ENCODE peak calls at places on chromosomes 7 and 10, in four cellular contexts. R is G401, L is NCI-H1694, Y is skeletal muscle cell. A is an unnamed sample.

GRCh38 chr10:73965890-73966768 is 31.8 kb upstream of the VCL start:
- DNase-seq in R (peak; percentile 89), L (peak; percentile 78), Y (peak; percentile 97), A (no peak)

GRCh38 chr10:80519936-80520650 is 17.6 kb upstream of the SH2D4B start:
- DNase-seq in R (no peak), L (no peak), Y (no peak), A (no peak)

GRCh38 chr10:123891147-123892011 is at the start of gene CPXM2:
- DNase-seq in R (no peak), L (no peak), Y (no peak), A (no peak)

GRCh38 chr7:49398730-49399129 is 374.7 kb upstream of the VWC2 start:
- DNase-seq in R (no peak), L (no peak), Y (no peak), A (no peak)

GRCh38 chr7:92075455-92076158 is 58.7 kb downstream of the CYP51A1 start:
- DNase-seq in R (no peak), L (no peak), Y (no peak), A (no peak)

GRCh38 chr7:99142727-99143521 is 984 bp downstream of the SMURF1 start:
- DNase-seq in R (peak; percentile 85), L (peak; percentile 32), Y (peak; percentile 72), A (peak; percentile 84)

GRCh38 chr7:100126931-100127865 is at the start of gene MBLAC1:
- DNase-seq in R (peak; percentile 96), L (peak; percentile 88), Y (peak; percentile 81), A (peak; percentile 93)

GRCh38 chr10:70461397-70462348 is 16.9 kb upstream of the PALD1 start:
- DNase-seq in R (peak; percentile 78), L (peak; percentile 38), Y (no peak), A (no peak)

GRCh38 chr7:142785841-142786250 is 15.1 kb downstream of the PRSS2 start:
- DNase-seq in R (no peak), L (no peak), Y (no peak), A (no peak)

GRCh38 chr7:94423865-94424264 is 29.2 kb downstream of the COL1A2 start:
- DNase-seq in R (no peak), L (no peak), Y (no peak), A (no peak)

GRCh38 chr7:151133986-151134742 is 33.3 kb downstream of the GBX1 start:
- DNase-seq in R (no peak), L (no peak), Y (no peak), A (no peak)

GRCh38 chr10:87045434-87045938 is 25.4 kb downstream of the FAM25A start:
- DNase-seq in R (no peak), L (no peak), Y (no peak), A (no peak)

GRCh38 chr7:66413379-66414114 is 208.4 kb downstream of the TPST1 start:
- DNase-seq in R (peak; percentile 87), L (peak; percentile 4), Y (peak; percentile 27), A (peak; percentile 97)

GRCh38 chr7:123748171-123748733 is 551 bp downstream of the WASL start:
- DNase-seq in R (peak; percentile 38), L (no peak), Y (no peak), A (peak; percentile 19)

GRCh38 chr10:72274730-72275350 is 1.1 kb downstream of the DDIT4 start:
- DNase-seq in R (peak; percentile 70), L (no peak), Y (no peak), A (peak; percentile 48)

GRCh38 chr7:11570922-11571550 is 261.0 kb downstream of the THSD7A start:
- DNase-seq in R (no peak), L (no peak), Y (peak; percentile 46), A (no peak)

GRCh38 chr10:71423268-71423667 is 26.5 kb downstream of the CDH23 start:
- DNase-seq in R (no peak), L (no peak), Y (no peak), A (no peak)

GRCh38 chr10:127715782-127716378 is 21.1 kb upstream of the FOXI2 start:
- DNase-seq in R (peak; percentile 51), L (no peak), Y (no peak), A (no peak)

GRCh38 chr7:801940-802364 is 30.3 kb upstream of the SUN1 start:
- DNase-seq in R (peak; percentile 64), L (no peak), Y (no peak), A (peak; percentile 71)

GRCh38 chr10:93154531-93154930 is 80.8 kb downstream of the CYP26A1 start:
- DNase-seq in R (no peak), L (no peak), Y (no peak), A (no peak)